ENCODE peak calls at places on chromosomes 3 and 15, in five cellular contexts. One of them, this sample, is unnamed.

GRCh38 chr3:158725348-158725966 is 6.8 kb downstream of the RARRES1 start:
- DNase-seq in Calu3: no peak
- DNase-seq in Caco-2: no peak
- DNase-seq in astrocyte of the cerebellum: peak; percentile 98
- DNase-seq in neural progenitor cell: no peak
- DNase-seq in this sample: peak; percentile 88

GRCh38 chr3:167113466-167113865 is 266.6 kb downstream of the ZBBX start:
- DNase-seq in Caco-2: no peak
- DNase-seq in neural progenitor cell: peak; percentile 32
- DNase-seq in astrocyte of the cerebellum: no peak
- DNase-seq in Calu3: no peak
- DNase-seq in this sample: no peak

GRCh38 chr3:172666181-172666872 is 44.5 kb downstream of the NCEH1 start:
- DNase-seq in Calu3: peak; percentile 80
- DNase-seq in neural progenitor cell: no peak
- DNase-seq in astrocyte of the cerebellum: no peak
- DNase-seq in Caco-2: no peak
- DNase-seq in this sample: no peak

GRCh38 chr3:5729852-5730251 is 542.3 kb downstream of the EDEM1 start:
- DNase-seq in Caco-2: no peak
- DNase-seq in astrocyte of the cerebellum: no peak
- DNase-seq in Calu3: no peak
- DNase-seq in neural progenitor cell: no peak
- DNase-seq in this sample: no peak

GRCh38 chr3:127691494-127691893 is 18.7 kb downstream of the ABTB1 start:
- DNase-seq in Caco-2: no peak
- DNase-seq in neural progenitor cell: no peak
- DNase-seq in astrocyte of the cerebellum: no peak
- DNase-seq in Calu3: no peak
- DNase-seq in this sample: no peak

GRCh38 chr3:162161595-162161994 is 665.0 kb downstream of the OTOL1 start:
- DNase-seq in neural progenitor cell: no peak
- DNase-seq in Calu3: no peak
- DNase-seq in Caco-2: no peak
- DNase-seq in astrocyte of the cerebellum: no peak
- DNase-seq in this sample: no peak

GRCh38 chr15:53296603-53297002 is 462.9 kb downstream of the WDR72 start:
- DNase-seq in Calu3: no peak
- DNase-seq in astrocyte of the cerebellum: no peak
- DNase-seq in neural progenitor cell: peak; percentile 44
- DNase-seq in Caco-2: no peak
- DNase-seq in this sample: no peak

GRCh38 chr3:15768421-15769255 is 29.1 kb downstream of the ANKRD28 start:
- DNase-seq in Caco-2: no peak
- DNase-seq in astrocyte of the cerebellum: peak; percentile 93
- DNase-seq in neural progenitor cell: no peak
- DNase-seq in Calu3: peak; percentile 41
- DNase-seq in this sample: peak; percentile 80

GRCh38 chr15:73142802-73143762 is 90.8 kb downstream of the NEO1 start:
- DNase-seq in astrocyte of the cerebellum: no peak
- DNase-seq in Calu3: no peak
- DNase-seq in neural progenitor cell: no peak
- DNase-seq in Caco-2: no peak
- DNase-seq in this sample: no peak

GRCh38 chr3:131543714-131544113 is 40.9 kb upstream of the MRPL3 start:
- DNase-seq in Caco-2: no peak
- DNase-seq in neural progenitor cell: no peak
- DNase-seq in astrocyte of the cerebellum: peak; percentile 73
- DNase-seq in Calu3: peak; percentile 28
- DNase-seq in this sample: peak; percentile 57

GRCh38 chr15:39774688-39775267 is 7.9 kb downstream of the FSIP1 start:
- DNase-seq in Calu3: no peak
- DNase-seq in astrocyte of the cerebellum: no peak
- DNase-seq in neural progenitor cell: no peak
- DNase-seq in Caco-2: no peak
- DNase-seq in this sample: no peak

GRCh38 chr3:75262661-75263060 is 401.5 kb upstream of the FRG2C start:
- DNase-seq in astrocyte of the cerebellum: no peak
- DNase-seq in Caco-2: no peak
- DNase-seq in neural progenitor cell: no peak
- DNase-seq in Calu3: no peak
- DNase-seq in this sample: no peak

GRCh38 chr3:134373942-134374790 is at the start of gene AMOTL2:
- DNase-seq in Caco-2: peak; percentile 97
- DNase-seq in Calu3: peak; percentile 99
- DNase-seq in astrocyte of the cerebellum: peak; percentile 95
- DNase-seq in neural progenitor cell: peak; percentile 98
- DNase-seq in this sample: peak; percentile 94

GRCh38 chr15:34043391-34043790 is 4.4 kb upstream of the AVEN start:
- DNase-seq in Caco-2: no peak
- DNase-seq in astrocyte of the cerebellum: no peak
- DNase-seq in Calu3: no peak
- DNase-seq in neural progenitor cell: no peak
- DNase-seq in this sample: no peak

GRCh38 chr15:63763476-63764123 is 70.1 kb downstream of the HERC1 start:
- DNase-seq in Caco-2: no peak
- DNase-seq in neural progenitor cell: no peak
- DNase-seq in astrocyte of the cerebellum: no peak
- DNase-seq in Calu3: no peak
- DNase-seq in this sample: no peak

GRCh38 chr3:96958856-96959255 is 144.5 kb downstream of the EPHA6 start:
- DNase-seq in astrocyte of the cerebellum: no peak
- DNase-seq in Calu3: no peak
- DNase-seq in Caco-2: no peak
- DNase-seq in neural progenitor cell: no peak
- DNase-seq in this sample: no peak

GRCh38 chr3:69927571-69927970 is 72.0 kb upstream of the SAMMSON start:
- DNase-seq in neural progenitor cell: no peak
- DNase-seq in Caco-2: no peak
- DNase-seq in Calu3: no peak
- DNase-seq in astrocyte of the cerebellum: no peak
- DNase-seq in this sample: no peak

GRCh38 chr3:177195242-177195940 is 1.9 kb downstream of the TBL1XR1 start:
- DNase-seq in neural progenitor cell: peak; percentile 40
- DNase-seq in Calu3: peak; percentile 64
- DNase-seq in astrocyte of the cerebellum: peak; percentile 36
- DNase-seq in Caco-2: no peak
- DNase-seq in this sample: no peak

GRCh38 chr15:100525894-100526512 is 2.7 kb downstream of the CERS3 start:
- DNase-seq in Caco-2: no peak
- DNase-seq in Calu3: no peak
- DNase-seq in neural progenitor cell: no peak
- DNase-seq in astrocyte of the cerebellum: no peak
- DNase-seq in this sample: no peak

GRCh38 chr15:28013480-28013879 is 85.6 kb downstream of the OCA2 start:
- DNase-seq in neural progenitor cell: no peak
- DNase-seq in Calu3: no peak
- DNase-seq in astrocyte of the cerebellum: no peak
- DNase-seq in Caco-2: no peak
- DNase-seq in this sample: no peak

GRCh38 chr15:43702701-43703433 is 9.2 kb downstream of the CKMT1A start:
- DNase-seq in neural progenitor cell: no peak
- DNase-seq in astrocyte of the cerebellum: no peak
- DNase-seq in Calu3: no peak
- DNase-seq in Caco-2: no peak
- DNase-seq in this sample: no peak

GRCh38 chr3:17195192-17195611 is 310.4 kb downstream of the PLCL2 start:
- DNase-seq in neural progenitor cell: peak; percentile 43
- DNase-seq in Calu3: no peak
- DNase-seq in Caco-2: no peak
- DNase-seq in astrocyte of the cerebellum: peak; percentile 49
- DNase-seq in this sample: peak; percentile 77

GRCh38 chr15:77771616-77772015 is 138.9 kb upstream of the LINGO1 start:
- DNase-seq in Calu3: no peak
- DNase-seq in Caco-2: no peak
- DNase-seq in astrocyte of the cerebellum: no peak
- DNase-seq in neural progenitor cell: no peak
- DNase-seq in this sample: no peak

GRCh38 chr15:77773003-77773402 is 140.3 kb upstream of the LINGO1 start:
- DNase-seq in astrocyte of the cerebellum: no peak
- DNase-seq in neural progenitor cell: no peak
- DNase-seq in Caco-2: no peak
- DNase-seq in Calu3: no peak
- DNase-seq in this sample: no peak

GRCh38 chr15:77764095-77764494 is 131.4 kb upstream of the LINGO1 start:
- DNase-seq in Calu3: no peak
- DNase-seq in Caco-2: no peak
- DNase-seq in neural progenitor cell: no peak
- DNase-seq in astrocyte of the cerebellum: no peak
- DNase-seq in this sample: no peak

GRCh38 chr15:77769700-77770099 is 137.0 kb upstream of the LINGO1 start:
- DNase-seq in neural progenitor cell: no peak
- DNase-seq in Calu3: no peak
- DNase-seq in Caco-2: no peak
- DNase-seq in astrocyte of the cerebellum: no peak
- DNase-seq in this sample: no peak

DNA sequence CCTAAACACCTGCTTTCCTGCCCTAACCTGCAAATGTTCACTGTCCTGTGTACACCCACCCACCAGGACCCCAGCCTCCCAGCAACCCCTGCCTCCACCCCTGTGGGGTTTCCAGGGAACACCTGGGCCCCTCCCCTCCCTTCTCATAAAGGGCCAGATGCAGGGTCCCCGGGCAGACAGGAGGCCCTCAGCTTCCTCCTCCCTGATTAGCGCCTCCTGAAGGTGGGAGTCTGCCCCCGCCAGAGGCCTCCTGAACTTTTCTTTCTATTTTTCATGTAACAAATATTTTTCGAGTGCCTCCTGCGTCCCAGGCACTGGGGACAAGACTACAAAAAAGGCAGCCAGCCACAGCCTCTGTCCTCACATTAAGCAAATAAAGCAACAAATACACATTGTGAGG is 135.4 kb upstream of the LINGO1 start:
- DNase-seq in Calu3: no peak
- DNase-seq in astrocyte of the cerebellum: no peak
- DNase-seq in Caco-2: no peak
- DNase-seq in neural progenitor cell: no peak
- DNase-seq in this sample: no peak
- TF ChIP-seq CTCF in Calu3: no peak
- TF ChIP-seq CTCF in astrocyte of the cerebellum: no peak
- TF ChIP-seq CTCF in Caco-2: no peak
- TF ChIP-seq CTCF in neural progenitor cell: peak; percentile 32
- TF ChIP-seq CTCF in this sample: no peak

GRCh38 chr15:71437919-71438318 is 322.6 kb downstream of the THSD4 start:
- DNase-seq in astrocyte of the cerebellum: no peak
- DNase-seq in neural progenitor cell: no peak
- DNase-seq in Calu3: peak; percentile 32
- DNase-seq in Caco-2: no peak
- DNase-seq in this sample: no peak
- TF ChIP-seq CTCF in astrocyte of the cerebellum: no peak
- TF ChIP-seq CTCF in neural progenitor cell: no peak
- TF ChIP-seq CTCF in Calu3: no peak
- TF ChIP-seq CTCF in Caco-2: no peak
- TF ChIP-seq CTCF in this sample: no peak

DNA sequence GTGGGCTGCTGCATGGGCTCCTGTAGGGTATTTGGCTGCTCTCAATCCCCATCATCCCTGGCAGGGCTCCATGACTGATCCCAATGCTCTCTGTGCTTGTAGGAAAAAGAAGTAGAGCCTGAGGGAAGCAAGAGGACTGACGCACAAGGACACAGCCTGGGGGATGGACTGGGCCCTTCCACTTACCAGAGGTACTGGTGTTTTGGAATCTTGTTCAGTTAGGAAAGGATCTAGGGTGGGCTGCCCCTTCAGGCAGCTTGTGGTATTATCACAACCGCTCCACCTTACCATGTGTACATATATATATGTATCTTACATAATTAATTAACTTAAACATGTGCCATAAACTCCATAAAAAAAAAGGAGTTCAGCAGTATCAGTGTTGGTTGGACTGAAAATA is 1.3 kb downstream of the SLC28A2 start:
- DNase-seq in neural progenitor cell: peak; percentile 21
- DNase-seq in Caco-2: no peak
- DNase-seq in astrocyte of the cerebellum: no peak
- DNase-seq in Calu3: no peak
- DNase-seq in this sample: no peak
- TF ChIP-seq CTCF in neural progenitor cell: peak; percentile 58
- TF ChIP-seq CTCF in Caco-2: no peak
- TF ChIP-seq CTCF in astrocyte of the cerebellum: peak; percentile 28
- TF ChIP-seq CTCF in Calu3: no peak
- TF ChIP-seq CTCF in this sample: peak; percentile 5

GRCh38 chr3:189272500-189273119 is 100.8 kb downstream of the TPRG1 start:
- DNase-seq in Calu3: peak; percentile 8
- DNase-seq in neural progenitor cell: peak; percentile 60
- DNase-seq in astrocyte of the cerebellum: no peak
- DNase-seq in Caco-2: no peak
- DNase-seq in this sample: no peak
- TF ChIP-seq CTCF in Calu3: peak; percentile 87
- TF ChIP-seq CTCF in neural progenitor cell: peak; percentile 72
- TF ChIP-seq CTCF in astrocyte of the cerebellum: peak; percentile 45
- TF ChIP-seq CTCF in Caco-2: peak; percentile 63
- TF ChIP-seq CTCF in this sample: peak; percentile 2

This sample was measured in AG09319.